ENCODE peak calls at places on chromosomes 12 and 14, in seven cellular contexts. O is mucosa of descending colon; G is stimulated activated CD8-positive, alpha-beta memory T cell treated with anti-CD3 and anti-CD28 coated beads, Interleukin-4, amount 100 ng/mL, for 4 hours; Z is SJSA1; D is T-cell; B is GM13977; V is GM03348. E is an unnamed sample.

GRCh38 chr14:72641086-72641485 is 252.8 kb downstream of the DPF3 start:
- DNase-seq in O (no peak), V (no peak), D (no peak), Z (no peak), B (no peak), G (no peak), E (no peak)

GRCh38 chr14:49971156-49972141 is 78.6 kb downstream of the ARF6 start:
- DNase-seq in V (no peak), Z (no peak), B (peak), D (peak), G (no peak), O (no peak), E (no peak)

GRCh38 chr12:31728289-31728916 is 418 bp downstream of the AMN1 start:
- DNase-seq in G (no peak), B (peak), D (peak), O (peak), Z (no peak), V (peak), E (no peak)

GRCh38 chr14:105891631-105892452 is 365.5 kb downstream of the TMEM121 start:
- DNase-seq in O (peak), Z (peak), G (no peak), D (no peak), B (no peak), V (no peak), E (no peak)

GRCh38 chr12:46133751-46134150 is 135.1 kb downstream of the SLC38A1 start:
- DNase-seq in G (no peak), Z (no peak), V (no peak), D (no peak), O (no peak), B (no peak), E (no peak)

GRCh38 chr12:109870648-109871047 is 9.7 kb downstream of the GLTP start:
- DNase-seq in O (no peak), G (no peak), D (no peak), B (no peak), V (peak), Z (no peak), E (no peak)

GRCh38 chr12:31019561-31020308 is 53.9 kb upstream of the DDX11 start:
- DNase-seq in V (no peak), Z (peak), G (no peak), O (no peak), B (no peak), D (no peak), E (no peak)

GRCh38 chr14:20630340-20631022 is 11.0 kb downstream of the OR6S1 start:
- DNase-seq in Z (no peak), V (no peak), O (no peak), G (no peak), D (no peak), B (peak), E (no peak)

GRCh38 chr14:102159841-102160240 is 20.1 kb downstream of the WDR20 start:
- DNase-seq in G (no peak), D (no peak), O (no peak), Z (no peak), V (no peak), B (no peak), E (no peak)

GRCh38 chr14:104470588-104470987 is 109.0 kb upstream of the C14orf180 start:
- DNase-seq in G (no peak), O (no peak), D (no peak), V (no peak), Z (no peak), B (no peak), E (no peak)

GRCh38 chr12:105423237-105423636 is 92.7 kb downstream of the C12orf75 start:
- DNase-seq in D (no peak), G (no peak), O (no peak), B (no peak), V (no peak), Z (no peak), E (no peak)

GRCh38 chr14:98909251-98909944 is 362.6 kb downstream of the BCL11B start:
- DNase-seq in G (no peak), V (no peak), Z (peak), O (no peak), B (no peak), D (no peak), E (no peak)

GRCh38 chr14:75204106-75204505 is 27.7 kb upstream of the TMED10 start:
- DNase-seq in D (no peak), V (peak), G (no peak), Z (no peak), B (no peak), O (no peak), E (no peak)

GRCh38 chr12:51389302-51389999 is 1.8 kb downstream of the GALNT6 start:
- DNase-seq in Z (peak), G (no peak), D (no peak), B (no peak), O (no peak), V (no peak), E (no peak)

GRCh38 chr12:103824290-103824689 is 16.7 kb downstream of the NT5DC3 start:
- DNase-seq in G (no peak), Z (no peak), O (peak), B (no peak), V (no peak), D (no peak), E (no peak)

GRCh38 chr12:6241495-6241894 is 41.3 kb downstream of the CD9 start:
- DNase-seq in B (no peak), D (no peak), V (no peak), Z (no peak), G (no peak), O (peak), E (no peak)

GRCh38 chr14:74418031-74418430 is 8.0 kb downstream of the SYNDIG1L start:
- DNase-seq in G (no peak), O (no peak), B (no peak), Z (no peak), D (no peak), V (no peak), E (no peak)

GRCh38 chr12:60266381-60266852 is 670.6 kb downstream of the SLC16A7 start:
- DNase-seq in Z (no peak), B (no peak), D (no peak), G (no peak), O (no peak), V (peak), E (no peak)

GRCh38 chr14:73743431-73743931 is 29.3 kb upstream of the PNMA1 start:
- DNase-seq in G (no peak), D (peak), B (no peak), O (peak), V (no peak), Z (no peak), E (no peak)

GRCh38 chr12:69524755-69525509 is 54.7 kb downstream of the FRS2 start:
- DNase-seq in D (no peak), V (no peak), B (no peak), G (no peak), O (no peak), Z (no peak), E (no peak)

GRCh38 chr12:124884587-124885438 is 21.1 kb upstream of the SCARB1 start:
- DNase-seq in V (no peak), D (no peak), G (no peak), O (peak), Z (no peak), B (no peak), E (no peak)

GRCh38 chr12:14723763-14724162 is 27.4 kb upstream of the GUCY2C start:
- DNase-seq in V (peak), B (peak), D (peak), O (no peak), Z (no peak), G (peak), E (peak)

GRCh38 chr12:94225924-94226630 is 77.7 kb downstream of the PLXNC1 start:
- DNase-seq in B (no peak), G (no peak), V (no peak), O (no peak), Z (no peak), D (no peak), E (no peak)

GRCh38 chr12:56040151-56040550 is 1.6 kb upstream of the RPS26 start:
- DNase-seq in V (no peak), B (no peak), D (no peak), O (no peak), G (no peak), Z (no peak), E (no peak)

GRCh38 chr12:127416796-127417195 is 850.2 kb upstream of the TMEM132C start:
- DNase-seq in B (no peak), Z (no peak), G (no peak), O (no peak), D (no peak), V (no peak), E (no peak)

GRCh38 chr14:96698846-96699543 is 98.2 kb upstream of the VRK1 start:
- DNase-seq in B (peak), V (no peak), D (no peak), Z (no peak), O (no peak), G (no peak), E (no peak)

GRCh38 chr12:68609955-68610434 is 704 bp upstream of the RAP1B start:
- DNase-seq in G (no peak), O (no peak), D (no peak), B (no peak), Z (no peak), V (peak), E (no peak)

GRCh38 chr12:54749191-54749818 is 101.1 kb upstream of the DCD start:
- DNase-seq in V (peak), O (no peak), Z (no peak), B (peak), D (peak), G (no peak), E (peak)

GRCh38 chr14:91985521-91986255 is 38.2 kb upstream of the FBLN5 start:
- DNase-seq in B (no peak), D (no peak), Z (no peak), O (no peak), G (no peak), V (peak), E (no peak)

GRCh38 chr12:107992870-107993451 is 136.1 kb upstream of the WSCD2 start:
- DNase-seq in B (peak), Z (no peak), O (no peak), V (peak), G (no peak), D (no peak), E (peak)

GRCh38 chr14:23605931-23606585 is 27.5 kb upstream of the JPH4 start:
- DNase-seq in G (no peak), V (no peak), B (peak), D (no peak), Z (no peak), O (no peak), E (no peak)

GRCh38 chr14:54673193-54674121 is 106.5 kb downstream of the SAMD4A start:
- DNase-seq in V (no peak), Z (no peak), B (no peak), G (no peak), D (no peak), O (no peak), E (no peak)

GRCh38 chr12:1907652-1908611 is 10.5 kb downstream of the CACNA2D4 start:
- DNase-seq in V (peak), G (no peak), D (no peak), B (no peak), Z (peak), O (no peak), E (no peak)

GRCh38 chr14:68886109-68886434 is 93.0 kb downstream of the ACTN1 start:
- DNase-seq in B (no peak), Z (no peak), V (no peak), D (no peak), G (no peak), O (no peak), E (no peak)

GRCh38 chr12:99810718-99811593 is 163.4 kb downstream of the GARIN6 start:
- DNase-seq in V (peak), Z (no peak), G (no peak), O (no peak), B (no peak), D (no peak), E (no peak)